ENCODE peak calls at places on chromosomes 7 and 10, in ten cellular contexts. One of them, this sample, is unnamed.

GRCh38 chr7:100091411-100092181 is 2.8 kb downstream of the COPS6 start:
- DNase-seq in NCI-H1105 treated with DMSO at 0.1 percent for 48 hours: peak; percentile 16
- DNase-seq in activated CD8-positive, alpha-beta memory T cell treated with anti-CD3 and anti-CD28 coated beads for 24 hours: peak; percentile 70
- DNase-seq in HTR-8/SVneo: no peak
- DNase-seq in central memory CD4-positive, alpha-beta T cell: no peak
- DNase-seq in left cardiac atrium: no peak
- DNase-seq in ureter: no peak
- DNase-seq in activated naive CD8-positive, alpha-beta T cell treated with anti-CD3 and anti-CD28 coated beads, Interleukin-2, amount 50 U/mL, for 24 hours: no peak
- DNase-seq in activated T-cell treated with anti-CD3 and anti-CD28 coated beads for 48 hours: peak; percentile 23
- DNase-seq in posterior vena cava: no peak
- DNase-seq in this sample: no peak

GRCh38 chr7:47539398-47540052 is 42.4 kb downstream of the TNS3 start:
- DNase-seq in activated naive CD8-positive, alpha-beta T cell treated with anti-CD3 and anti-CD28 coated beads, Interleukin-2, amount 50 U/mL, for 24 hours: no peak
- DNase-seq in activated T-cell treated with anti-CD3 and anti-CD28 coated beads for 48 hours: no peak
- DNase-seq in ureter: no peak
- DNase-seq in NCI-H1105 treated with DMSO at 0.1 percent for 48 hours: no peak
- DNase-seq in left cardiac atrium: no peak
- DNase-seq in HTR-8/SVneo: no peak
- DNase-seq in posterior vena cava: peak; percentile 70
- DNase-seq in activated CD8-positive, alpha-beta memory T cell treated with anti-CD3 and anti-CD28 coated beads for 24 hours: no peak
- DNase-seq in central memory CD4-positive, alpha-beta T cell: no peak
- DNase-seq in this sample: no peak

GRCh38 chr10:115092258-115092554 is 959 bp upstream of the ATRNL1 start:
- DNase-seq in left cardiac atrium: no peak
- DNase-seq in HTR-8/SVneo: no peak
- DNase-seq in ureter: no peak
- DNase-seq in activated CD8-positive, alpha-beta memory T cell treated with anti-CD3 and anti-CD28 coated beads for 24 hours: no peak
- DNase-seq in NCI-H1105 treated with DMSO at 0.1 percent for 48 hours: no peak
- DNase-seq in activated naive CD8-positive, alpha-beta T cell treated with anti-CD3 and anti-CD28 coated beads, Interleukin-2, amount 50 U/mL, for 24 hours: no peak
- DNase-seq in posterior vena cava: no peak
- DNase-seq in central memory CD4-positive, alpha-beta T cell: no peak
- DNase-seq in activated T-cell treated with anti-CD3 and anti-CD28 coated beads for 48 hours: no peak
- DNase-seq in this sample: no peak

GRCh38 chr7:150902078-150903033 is 50.0 kb downstream of the AOC1 start:
- DNase-seq in NCI-H1105 treated with DMSO at 0.1 percent for 48 hours: no peak
- DNase-seq in activated CD8-positive, alpha-beta memory T cell treated with anti-CD3 and anti-CD28 coated beads for 24 hours: no peak
- DNase-seq in posterior vena cava: no peak
- DNase-seq in activated naive CD8-positive, alpha-beta T cell treated with anti-CD3 and anti-CD28 coated beads, Interleukin-2, amount 50 U/mL, for 24 hours: no peak
- DNase-seq in activated T-cell treated with anti-CD3 and anti-CD28 coated beads for 48 hours: no peak
- DNase-seq in central memory CD4-positive, alpha-beta T cell: no peak
- DNase-seq in HTR-8/SVneo: no peak
- DNase-seq in ureter: no peak
- DNase-seq in left cardiac atrium: no peak
- DNase-seq in this sample: no peak

GRCh38 chr7:73647725-73648592 is 19.7 kb upstream of the VPS37D start:
- DNase-seq in activated T-cell treated with anti-CD3 and anti-CD28 coated beads for 48 hours: peak; percentile 21
- DNase-seq in ureter: no peak
- DNase-seq in central memory CD4-positive, alpha-beta T cell: no peak
- DNase-seq in NCI-H1105 treated with DMSO at 0.1 percent for 48 hours: peak; percentile 57
- DNase-seq in posterior vena cava: no peak
- DNase-seq in activated naive CD8-positive, alpha-beta T cell treated with anti-CD3 and anti-CD28 coated beads, Interleukin-2, amount 50 U/mL, for 24 hours: peak; percentile 32
- DNase-seq in HTR-8/SVneo: no peak
- DNase-seq in activated CD8-positive, alpha-beta memory T cell treated with anti-CD3 and anti-CD28 coated beads for 24 hours: peak; percentile 68
- DNase-seq in left cardiac atrium: no peak
- DNase-seq in this sample: no peak

GRCh38 chr7:104296900-104297299 is 31.5 kb upstream of the LHFPL3 start:
- DNase-seq in activated CD8-positive, alpha-beta memory T cell treated with anti-CD3 and anti-CD28 coated beads for 24 hours: no peak
- DNase-seq in ureter: no peak
- DNase-seq in activated naive CD8-positive, alpha-beta T cell treated with anti-CD3 and anti-CD28 coated beads, Interleukin-2, amount 50 U/mL, for 24 hours: no peak
- DNase-seq in left cardiac atrium: no peak
- DNase-seq in activated T-cell treated with anti-CD3 and anti-CD28 coated beads for 48 hours: no peak
- DNase-seq in NCI-H1105 treated with DMSO at 0.1 percent for 48 hours: no peak
- DNase-seq in HTR-8/SVneo: no peak
- DNase-seq in posterior vena cava: no peak
- DNase-seq in central memory CD4-positive, alpha-beta T cell: no peak
- DNase-seq in this sample: no peak

GRCh38 chr10:119103687-119104652 is at the start of gene DENND10:
- DNase-seq in activated CD8-positive, alpha-beta memory T cell treated with anti-CD3 and anti-CD28 coated beads for 24 hours: peak; percentile 88
- DNase-seq in HTR-8/SVneo: peak; percentile 86
- DNase-seq in NCI-H1105 treated with DMSO at 0.1 percent for 48 hours: peak; percentile 30
- DNase-seq in posterior vena cava: peak; percentile 93
- DNase-seq in activated T-cell treated with anti-CD3 and anti-CD28 coated beads for 48 hours: peak; percentile 76
- DNase-seq in activated naive CD8-positive, alpha-beta T cell treated with anti-CD3 and anti-CD28 coated beads, Interleukin-2, amount 50 U/mL, for 24 hours: peak; percentile 80
- DNase-seq in ureter: peak; percentile 85
- DNase-seq in central memory CD4-positive, alpha-beta T cell: peak; percentile 49
- DNase-seq in left cardiac atrium: peak; percentile 81
- DNase-seq in this sample: peak; percentile 57

GRCh38 chr10:11036424-11037011 is 18.8 kb downstream of the CELF2 start:
- DNase-seq in central memory CD4-positive, alpha-beta T cell: no peak
- DNase-seq in activated T-cell treated with anti-CD3 and anti-CD28 coated beads for 48 hours: no peak
- DNase-seq in ureter: no peak
- DNase-seq in activated naive CD8-positive, alpha-beta T cell treated with anti-CD3 and anti-CD28 coated beads, Interleukin-2, amount 50 U/mL, for 24 hours: no peak
- DNase-seq in posterior vena cava: no peak
- DNase-seq in activated CD8-positive, alpha-beta memory T cell treated with anti-CD3 and anti-CD28 coated beads for 24 hours: no peak
- DNase-seq in HTR-8/SVneo: peak; percentile 14
- DNase-seq in NCI-H1105 treated with DMSO at 0.1 percent for 48 hours: peak; percentile 34
- DNase-seq in left cardiac atrium: no peak
- DNase-seq in this sample: no peak

GRCh38 chr10:31683682-31684081 is 244.9 kb downstream of the ARHGAP12 start:
- DNase-seq in NCI-H1105 treated with DMSO at 0.1 percent for 48 hours: peak; percentile 3
- DNase-seq in activated T-cell treated with anti-CD3 and anti-CD28 coated beads for 48 hours: no peak
- DNase-seq in posterior vena cava: no peak
- DNase-seq in left cardiac atrium: no peak
- DNase-seq in ureter: no peak
- DNase-seq in HTR-8/SVneo: no peak
- DNase-seq in activated naive CD8-positive, alpha-beta T cell treated with anti-CD3 and anti-CD28 coated beads, Interleukin-2, amount 50 U/mL, for 24 hours: no peak
- DNase-seq in central memory CD4-positive, alpha-beta T cell: no peak
- DNase-seq in activated CD8-positive, alpha-beta memory T cell treated with anti-CD3 and anti-CD28 coated beads for 24 hours: no peak
- DNase-seq in this sample: no peak

GRCh38 chr7:90178592-90179279 is 24.5 kb downstream of the STEAP1 start:
- DNase-seq in ureter: no peak
- DNase-seq in posterior vena cava: no peak
- DNase-seq in activated CD8-positive, alpha-beta memory T cell treated with anti-CD3 and anti-CD28 coated beads for 24 hours: no peak
- DNase-seq in HTR-8/SVneo: peak; percentile 6
- DNase-seq in activated T-cell treated with anti-CD3 and anti-CD28 coated beads for 48 hours: no peak
- DNase-seq in central memory CD4-positive, alpha-beta T cell: no peak
- DNase-seq in activated naive CD8-positive, alpha-beta T cell treated with anti-CD3 and anti-CD28 coated beads, Interleukin-2, amount 50 U/mL, for 24 hours: peak; percentile 7
- DNase-seq in left cardiac atrium: no peak
- DNase-seq in NCI-H1105 treated with DMSO at 0.1 percent for 48 hours: no peak
- DNase-seq in this sample: peak; percentile 34

GRCh38 chr7:66810716-66811115 is 70.2 kb downstream of the RABGEF1 start:
- DNase-seq in posterior vena cava: no peak
- DNase-seq in NCI-H1105 treated with DMSO at 0.1 percent for 48 hours: no peak
- DNase-seq in activated T-cell treated with anti-CD3 and anti-CD28 coated beads for 48 hours: no peak
- DNase-seq in ureter: no peak
- DNase-seq in HTR-8/SVneo: no peak
- DNase-seq in activated CD8-positive, alpha-beta memory T cell treated with anti-CD3 and anti-CD28 coated beads for 24 hours: no peak
- DNase-seq in activated naive CD8-positive, alpha-beta T cell treated with anti-CD3 and anti-CD28 coated beads, Interleukin-2, amount 50 U/mL, for 24 hours: no peak
- DNase-seq in left cardiac atrium: no peak
- DNase-seq in central memory CD4-positive, alpha-beta T cell: no peak
- DNase-seq in this sample: no peak

GRCh38 chr10:96878071-96878470 is 46.0 kb downstream of the LCOR start:
- DNase-seq in left cardiac atrium: no peak
- DNase-seq in activated CD8-positive, alpha-beta memory T cell treated with anti-CD3 and anti-CD28 coated beads for 24 hours: no peak
- DNase-seq in HTR-8/SVneo: no peak
- DNase-seq in posterior vena cava: no peak
- DNase-seq in central memory CD4-positive, alpha-beta T cell: no peak
- DNase-seq in activated naive CD8-positive, alpha-beta T cell treated with anti-CD3 and anti-CD28 coated beads, Interleukin-2, amount 50 U/mL, for 24 hours: no peak
- DNase-seq in ureter: no peak
- DNase-seq in NCI-H1105 treated with DMSO at 0.1 percent for 48 hours: no peak
- DNase-seq in activated T-cell treated with anti-CD3 and anti-CD28 coated beads for 48 hours: no peak
- DNase-seq in this sample: no peak

GRCh38 chr7:147509859-147510542 is 1080.6 kb upstream of the C7orf33 start:
- DNase-seq in ureter: no peak
- DNase-seq in HTR-8/SVneo: no peak
- DNase-seq in central memory CD4-positive, alpha-beta T cell: no peak
- DNase-seq in left cardiac atrium: no peak
- DNase-seq in NCI-H1105 treated with DMSO at 0.1 percent for 48 hours: no peak
- DNase-seq in activated naive CD8-positive, alpha-beta T cell treated with anti-CD3 and anti-CD28 coated beads, Interleukin-2, amount 50 U/mL, for 24 hours: no peak
- DNase-seq in activated CD8-positive, alpha-beta memory T cell treated with anti-CD3 and anti-CD28 coated beads for 24 hours: no peak
- DNase-seq in activated T-cell treated with anti-CD3 and anti-CD28 coated beads for 48 hours: no peak
- DNase-seq in posterior vena cava: no peak
- DNase-seq in this sample: peak; percentile 58

GRCh38 chr7:18505870-18506460 is 10.4 kb downstream of the HDAC9 start:
- DNase-seq in left cardiac atrium: no peak
- DNase-seq in HTR-8/SVneo: no peak
- DNase-seq in activated CD8-positive, alpha-beta memory T cell treated with anti-CD3 and anti-CD28 coated beads for 24 hours: no peak
- DNase-seq in posterior vena cava: no peak
- DNase-seq in NCI-H1105 treated with DMSO at 0.1 percent for 48 hours: no peak
- DNase-seq in central memory CD4-positive, alpha-beta T cell: no peak
- DNase-seq in ureter: no peak
- DNase-seq in activated T-cell treated with anti-CD3 and anti-CD28 coated beads for 48 hours: no peak
- DNase-seq in activated naive CD8-positive, alpha-beta T cell treated with anti-CD3 and anti-CD28 coated beads, Interleukin-2, amount 50 U/mL, for 24 hours: no peak
- DNase-seq in this sample: peak; percentile 24

GRCh38 chr10:127872871-127873600 is 19.7 kb downstream of the CLRN3 start:
- DNase-seq in NCI-H1105 treated with DMSO at 0.1 percent for 48 hours: no peak
- DNase-seq in activated naive CD8-positive, alpha-beta T cell treated with anti-CD3 and anti-CD28 coated beads, Interleukin-2, amount 50 U/mL, for 24 hours: no peak
- DNase-seq in left cardiac atrium: no peak
- DNase-seq in activated T-cell treated with anti-CD3 and anti-CD28 coated beads for 48 hours: no peak
- DNase-seq in activated CD8-positive, alpha-beta memory T cell treated with anti-CD3 and anti-CD28 coated beads for 24 hours: no peak
- DNase-seq in HTR-8/SVneo: no peak
- DNase-seq in ureter: peak; percentile 40
- DNase-seq in posterior vena cava: peak; percentile 76
- DNase-seq in central memory CD4-positive, alpha-beta T cell: no peak
- DNase-seq in this sample: no peak

GRCh38 chr7:117780832-117781231 is 92.4 kb downstream of the CTTNBP2 start:
- DNase-seq in activated T-cell treated with anti-CD3 and anti-CD28 coated beads for 48 hours: no peak
- DNase-seq in activated naive CD8-positive, alpha-beta T cell treated with anti-CD3 and anti-CD28 coated beads, Interleukin-2, amount 50 U/mL, for 24 hours: no peak
- DNase-seq in posterior vena cava: no peak
- DNase-seq in HTR-8/SVneo: no peak
- DNase-seq in activated CD8-positive, alpha-beta memory T cell treated with anti-CD3 and anti-CD28 coated beads for 24 hours: no peak
- DNase-seq in NCI-H1105 treated with DMSO at 0.1 percent for 48 hours: no peak
- DNase-seq in left cardiac atrium: no peak
- DNase-seq in central memory CD4-positive, alpha-beta T cell: no peak
- DNase-seq in ureter: no peak
- DNase-seq in this sample: no peak

GRCh38 chr7:128006550-128007292 is 24.5 kb downstream of the LRRC4 start:
- DNase-seq in posterior vena cava: no peak
- DNase-seq in central memory CD4-positive, alpha-beta T cell: no peak
- DNase-seq in activated T-cell treated with anti-CD3 and anti-CD28 coated beads for 48 hours: no peak
- DNase-seq in activated naive CD8-positive, alpha-beta T cell treated with anti-CD3 and anti-CD28 coated beads, Interleukin-2, amount 50 U/mL, for 24 hours: no peak
- DNase-seq in activated CD8-positive, alpha-beta memory T cell treated with anti-CD3 and anti-CD28 coated beads for 24 hours: no peak
- DNase-seq in HTR-8/SVneo: no peak
- DNase-seq in ureter: no peak
- DNase-seq in NCI-H1105 treated with DMSO at 0.1 percent for 48 hours: no peak
- DNase-seq in left cardiac atrium: no peak
- DNase-seq in this sample: no peak

GRCh38 chr10:76311752-76312699 is 880.6 kb downstream of the LRMDA start:
- DNase-seq in posterior vena cava: no peak
- DNase-seq in activated CD8-positive, alpha-beta memory T cell treated with anti-CD3 and anti-CD28 coated beads for 24 hours: no peak
- DNase-seq in activated naive CD8-positive, alpha-beta T cell treated with anti-CD3 and anti-CD28 coated beads, Interleukin-2, amount 50 U/mL, for 24 hours: no peak
- DNase-seq in NCI-H1105 treated with DMSO at 0.1 percent for 48 hours: peak; percentile 24
- DNase-seq in left cardiac atrium: peak; percentile 30
- DNase-seq in ureter: no peak
- DNase-seq in HTR-8/SVneo: no peak
- DNase-seq in activated T-cell treated with anti-CD3 and anti-CD28 coated beads for 48 hours: no peak
- DNase-seq in central memory CD4-positive, alpha-beta T cell: no peak
- DNase-seq in this sample: no peak

GRCh38 chr7:81684513-81685262 is 85.2 kb downstream of the HGF start:
- DNase-seq in activated T-cell treated with anti-CD3 and anti-CD28 coated beads for 48 hours: no peak
- DNase-seq in activated CD8-positive, alpha-beta memory T cell treated with anti-CD3 and anti-CD28 coated beads for 24 hours: no peak
- DNase-seq in HTR-8/SVneo: peak; percentile 59
- DNase-seq in activated naive CD8-positive, alpha-beta T cell treated with anti-CD3 and anti-CD28 coated beads, Interleukin-2, amount 50 U/mL, for 24 hours: no peak
- DNase-seq in left cardiac atrium: peak; percentile 94
- DNase-seq in central memory CD4-positive, alpha-beta T cell: no peak
- DNase-seq in posterior vena cava: peak; percentile 97
- DNase-seq in NCI-H1105 treated with DMSO at 0.1 percent for 48 hours: peak; percentile 90
- DNase-seq in ureter: peak; percentile 88
- DNase-seq in this sample: peak; percentile 98

GRCh38 chr7:1536768-1537630 is 6.5 kb downstream of the MAFK start:
- DNase-seq in ureter: peak; percentile 94
- DNase-seq in left cardiac atrium: peak; percentile 97
- DNase-seq in activated naive CD8-positive, alpha-beta T cell treated with anti-CD3 and anti-CD28 coated beads, Interleukin-2, amount 50 U/mL, for 24 hours: no peak
- DNase-seq in posterior vena cava: peak; percentile 98
- DNase-seq in activated CD8-positive, alpha-beta memory T cell treated with anti-CD3 and anti-CD28 coated beads for 24 hours: no peak
- DNase-seq in NCI-H1105 treated with DMSO at 0.1 percent for 48 hours: no peak
- DNase-seq in central memory CD4-positive, alpha-beta T cell: no peak
- DNase-seq in activated T-cell treated with anti-CD3 and anti-CD28 coated beads for 48 hours: no peak
- DNase-seq in HTR-8/SVneo: peak; percentile 100
- DNase-seq in this sample: peak; percentile 98

GRCh38 chr7:16708496-16708895 is 45.1 kb upstream of the TSPAN13 start:
- DNase-seq in left cardiac atrium: no peak
- DNase-seq in activated CD8-positive, alpha-beta memory T cell treated with anti-CD3 and anti-CD28 coated beads for 24 hours: no peak
- DNase-seq in NCI-H1105 treated with DMSO at 0.1 percent for 48 hours: no peak
- DNase-seq in HTR-8/SVneo: no peak
- DNase-seq in activated T-cell treated with anti-CD3 and anti-CD28 coated beads for 48 hours: no peak
- DNase-seq in central memory CD4-positive, alpha-beta T cell: no peak
- DNase-seq in ureter: no peak
- DNase-seq in activated naive CD8-positive, alpha-beta T cell treated with anti-CD3 and anti-CD28 coated beads, Interleukin-2, amount 50 U/mL, for 24 hours: no peak
- DNase-seq in posterior vena cava: no peak
- DNase-seq in this sample: no peak

GRCh38 chr10:32985781-32986350 is 27.8 kb upstream of the ITGB1 start:
- DNase-seq in activated naive CD8-positive, alpha-beta T cell treated with anti-CD3 and anti-CD28 coated beads, Interleukin-2, amount 50 U/mL, for 24 hours: no peak
- DNase-seq in HTR-8/SVneo: no peak
- DNase-seq in ureter: no peak
- DNase-seq in central memory CD4-positive, alpha-beta T cell: no peak
- DNase-seq in NCI-H1105 treated with DMSO at 0.1 percent for 48 hours: no peak
- DNase-seq in posterior vena cava: no peak
- DNase-seq in activated T-cell treated with anti-CD3 and anti-CD28 coated beads for 48 hours: no peak
- DNase-seq in left cardiac atrium: no peak
- DNase-seq in activated CD8-positive, alpha-beta memory T cell treated with anti-CD3 and anti-CD28 coated beads for 24 hours: no peak
- DNase-seq in this sample: peak; percentile 31

GRCh38 chr7:133364959-133365680 is 112.2 kb downstream of the EXOC4 start:
- DNase-seq in activated naive CD8-positive, alpha-beta T cell treated with anti-CD3 and anti-CD28 coated beads, Interleukin-2, amount 50 U/mL, for 24 hours: no peak
- DNase-seq in posterior vena cava: no peak
- DNase-seq in NCI-H1105 treated with DMSO at 0.1 percent for 48 hours: no peak
- DNase-seq in activated T-cell treated with anti-CD3 and anti-CD28 coated beads for 48 hours: no peak
- DNase-seq in central memory CD4-positive, alpha-beta T cell: no peak
- DNase-seq in ureter: no peak
- DNase-seq in HTR-8/SVneo: no peak
- DNase-seq in left cardiac atrium: no peak
- DNase-seq in activated CD8-positive, alpha-beta memory T cell treated with anti-CD3 and anti-CD28 coated beads for 24 hours: no peak
- DNase-seq in this sample: no peak

GRCh38 chr10:10830316-10831061 is 187.2 kb upstream of the CELF2 start:
- DNase-seq in activated naive CD8-positive, alpha-beta T cell treated with anti-CD3 and anti-CD28 coated beads, Interleukin-2, amount 50 U/mL, for 24 hours: no peak
- DNase-seq in NCI-H1105 treated with DMSO at 0.1 percent for 48 hours: no peak
- DNase-seq in central memory CD4-positive, alpha-beta T cell: no peak
- DNase-seq in activated CD8-positive, alpha-beta memory T cell treated with anti-CD3 and anti-CD28 coated beads for 24 hours: no peak
- DNase-seq in ureter: no peak
- DNase-seq in HTR-8/SVneo: peak; percentile 12
- DNase-seq in activated T-cell treated with anti-CD3 and anti-CD28 coated beads for 48 hours: no peak
- DNase-seq in left cardiac atrium: no peak
- DNase-seq in posterior vena cava: no peak
- DNase-seq in this sample: peak; percentile 67

GRCh38 chr10:115118346-115118745 is 25.2 kb downstream of the ATRNL1 start:
- DNase-seq in central memory CD4-positive, alpha-beta T cell: no peak
- DNase-seq in NCI-H1105 treated with DMSO at 0.1 percent for 48 hours: no peak
- DNase-seq in activated T-cell treated with anti-CD3 and anti-CD28 coated beads for 48 hours: no peak
- DNase-seq in ureter: no peak
- DNase-seq in activated CD8-positive, alpha-beta memory T cell treated with anti-CD3 and anti-CD28 coated beads for 24 hours: no peak
- DNase-seq in left cardiac atrium: no peak
- DNase-seq in activated naive CD8-positive, alpha-beta T cell treated with anti-CD3 and anti-CD28 coated beads, Interleukin-2, amount 50 U/mL, for 24 hours: no peak
- DNase-seq in posterior vena cava: no peak
- DNase-seq in HTR-8/SVneo: no peak
- DNase-seq in this sample: no peak

GRCh38 chr7:69612981-69613380 is 14.7 kb downstream of the AUTS2 start:
- DNase-seq in activated naive CD8-positive, alpha-beta T cell treated with anti-CD3 and anti-CD28 coated beads, Interleukin-2, amount 50 U/mL, for 24 hours: no peak
- DNase-seq in posterior vena cava: no peak
- DNase-seq in ureter: no peak
- DNase-seq in activated T-cell treated with anti-CD3 and anti-CD28 coated beads for 48 hours: no peak
- DNase-seq in NCI-H1105 treated with DMSO at 0.1 percent for 48 hours: no peak
- DNase-seq in central memory CD4-positive, alpha-beta T cell: no peak
- DNase-seq in HTR-8/SVneo: no peak
- DNase-seq in left cardiac atrium: no peak
- DNase-seq in activated CD8-positive, alpha-beta memory T cell treated with anti-CD3 and anti-CD28 coated beads for 24 hours: no peak
- DNase-seq in this sample: no peak

GRCh38 chr7:72309476-72309875 is 102.7 kb downstream of the CALN1 start:
- DNase-seq in posterior vena cava: no peak
- DNase-seq in ureter: no peak
- DNase-seq in NCI-H1105 treated with DMSO at 0.1 percent for 48 hours: no peak
- DNase-seq in HTR-8/SVneo: no peak
- DNase-seq in central memory CD4-positive, alpha-beta T cell: no peak
- DNase-seq in activated CD8-positive, alpha-beta memory T cell treated with anti-CD3 and anti-CD28 coated beads for 24 hours: no peak
- DNase-seq in activated naive CD8-positive, alpha-beta T cell treated with anti-CD3 and anti-CD28 coated beads, Interleukin-2, amount 50 U/mL, for 24 hours: no peak
- DNase-seq in activated T-cell treated with anti-CD3 and anti-CD28 coated beads for 48 hours: no peak
- DNase-seq in left cardiac atrium: no peak
- DNase-seq in this sample: no peak

GRCh38 chr7:77331938-77332695 is 84.0 kb downstream of the GSAP start:
- DNase-seq in activated naive CD8-positive, alpha-beta T cell treated with anti-CD3 and anti-CD28 coated beads, Interleukin-2, amount 50 U/mL, for 24 hours: peak; percentile 64
- DNase-seq in activated T-cell treated with anti-CD3 and anti-CD28 coated beads for 48 hours: peak; percentile 36
- DNase-seq in ureter: peak; percentile 62
- DNase-seq in HTR-8/SVneo: peak; percentile 74
- DNase-seq in central memory CD4-positive, alpha-beta T cell: peak; percentile 32
- DNase-seq in posterior vena cava: no peak
- DNase-seq in activated CD8-positive, alpha-beta memory T cell treated with anti-CD3 and anti-CD28 coated beads for 24 hours: no peak
- DNase-seq in NCI-H1105 treated with DMSO at 0.1 percent for 48 hours: peak; percentile 82
- DNase-seq in left cardiac atrium: peak; percentile 75
- DNase-seq in this sample: peak; percentile 51